ENCODE peak calls at places on chromosomes 4 and X, in six cellular contexts. P, F, O, Z, K and A are unnamed samples. For H3K4me1, the result is how much of the 10 kb centered on the place peaks cover.

GRCh38 chr4:142393127-142393526 is 453.0 kb downstream of the INPP4B start:
- DNase-seq in K (no peak), Z (no peak), O (no peak), F (no peak), P (no peak), A (no peak)

GRCh38 chr4:166622425-166622977 is 611.8 kb downstream of the SPOCK3 start:
- DNase-seq in P (no peak), O (no peak), Z (no peak), K (no peak), F (no peak), A (no peak)

GRCh38 chrX:16552546-16552945 is 97.4 kb upstream of the S100G start:
- DNase-seq in P (no peak), K (no peak), Z (no peak), O (no peak), F (no peak), A (no peak)

GRCh38 chrX:117987376-117987775 is 129.2 kb downstream of the KLHL13 start:
- DNase-seq in Z (no peak), F (no peak), P (no peak), O (no peak), K (no peak), A (no peak)

GRCh38 chr4:16226816-16227461 is 668 bp upstream of the TAPT1 start:
- DNase-seq in Z (peak), F (peak), P (peak), O (no peak), K (peak), A (peak)

GRCh38 chr4:147874109-147874508 is 142.2 kb downstream of the ARHGAP10 start:
- DNase-seq in F (no peak), P (no peak), Z (no peak), O (no peak), K (no peak), A (no peak)

GRCh38 chr4:71550220-71551190 is 211.7 kb downstream of the SLC4A4 start:
- DNase-seq in P (no peak), Z (peak), O (no peak), K (no peak), F (no peak), A (no peak)

GRCh38 chr4:176134670-176135069 is 60.7 kb downstream of the SPATA4 start:
- DNase-seq in O (no peak), F (no peak), Z (no peak), K (no peak), P (no peak), A (no peak)

GRCh38 chrX:105744291-105744690 is 78.0 kb upstream of the NRK start:
- DNase-seq in O (no peak), K (no peak), Z (no peak), F (no peak), P (no peak), A (no peak)

GRCh38 chr4:5572114-5572513 is 136.2 kb downstream of the EVC2 start:
- DNase-seq in P (no peak), K (no peak), O (no peak), Z (no peak), F (no peak), A (no peak)

GRCh38 chr4:89836031-89836777 is 757 bp downstream of the SNCA start:
- DNase-seq in O (no peak), K (peak), Z (no peak), P (peak), F (no peak), A (peak)

GRCh38 chrX:38341442-38341841 is 11.0 kb upstream of the OTC start:
- DNase-seq in F (no peak), Z (no peak), K (no peak), P (no peak), O (no peak), A (no peak)

GRCh38 chr4:163392328-163392727 is 48.6 kb downstream of the NPY5R start:
- DNase-seq in K (no peak), P (no peak), Z (no peak), F (no peak), O (no peak), A (no peak)

GRCh38 chr4:6308890-6309643 is 39.4 kb downstream of the WFS1 start:
- DNase-seq in O (no peak), K (no peak), F (no peak), Z (peak), P (no peak), A (peak)

GRCh38 chr4:108385076-108385475 is 216.3 kb upstream of the LEF1 start:
- DNase-seq in K (no peak), Z (no peak), P (no peak), F (no peak), O (no peak), A (no peak)

GRCh38 chrX:154526901-154527675 is 11.1 kb upstream of the FAM3A start:
- DNase-seq in K (peak), O (no peak), F (peak), Z (peak), P (peak), A (peak)

GRCh38 chr4:53929955-53930798 is 134.2 kb downstream of the CHIC2 start:
- DNase-seq in P (peak), Z (peak), F (peak), O (peak), K (peak), A (peak)

GRCh38 chrX:16931371-16931770 is 15.1 kb upstream of the REPS2 start:
- DNase-seq in Z (no peak), O (no peak), P (no peak), K (no peak), F (no peak), A (no peak)

GRCh38 chrX:48945517-48946348 is 11.7 kb downstream of the OTUD5 start:
- DNase-seq in Z (peak), K (peak), P (no peak), F (no peak), O (peak), A (peak)

GRCh38 chr4:8284391-8284790 is 14.8 kb downstream of the HTRA3 start:
- DNase-seq in O (no peak), F (no peak), Z (no peak), K (no peak), P (peak), A (no peak)

GRCh38 chrX:131264053-131264452 is 25.1 kb downstream of the IGSF1 start:
- DNase-seq in K (no peak), F (no peak), Z (no peak), P (no peak), O (no peak), A (no peak)

GRCh38 chr4:26368685-26369084 is 47.9 kb downstream of the RBPJ start:
- DNase-seq in Z (no peak), O (no peak), K (no peak), F (no peak), P (no peak), A (no peak)

GRCh38 chrX:155867821-155868220 is 13.3 kb upstream of the VAMP7 start:
- DNase-seq in Z (no peak), O (no peak), P (no peak), K (no peak), F (no peak), A (no peak)

GRCh38 chr4:24915121-24915922 is 2.5 kb upstream of the CCDC149 start:
- DNase-seq in Z (no peak), P (no peak), K (no peak), O (no peak), F (no peak), A (no peak)

GRCh38 chr4:120691106-120691505 is 231.4 kb downstream of the PRDM5 start:
- DNase-seq in P (no peak), F (no peak), O (no peak), Z (no peak), K (no peak), A (no peak)

GRCh38 chr4:98555798-98556445 is 102.5 kb downstream of the TSPAN5 start:
- DNase-seq in Z (no peak), K (no peak), P (no peak), F (no peak), O (no peak), A (no peak)

GRCh38 chr4:3344596-3344995 is 51.8 kb downstream of the RGS12 start:
- DNase-seq in P (no peak), Z (no peak), O (no peak), F (no peak), K (no peak), A (no peak)

GRCh38 chrX:150160656-150161055 is 202.5 kb upstream of the MAMLD1 start:
- DNase-seq in P (no peak), K (no peak), Z (no peak), O (no peak), F (no peak), A (no peak)

GRCh38 chr4:73317092-73317491 is 58.5 kb upstream of the ANKRD17 start:
- DNase-seq in Z (no peak), O (no peak), P (no peak), K (no peak), F (no peak), A (no peak)

DNA sequence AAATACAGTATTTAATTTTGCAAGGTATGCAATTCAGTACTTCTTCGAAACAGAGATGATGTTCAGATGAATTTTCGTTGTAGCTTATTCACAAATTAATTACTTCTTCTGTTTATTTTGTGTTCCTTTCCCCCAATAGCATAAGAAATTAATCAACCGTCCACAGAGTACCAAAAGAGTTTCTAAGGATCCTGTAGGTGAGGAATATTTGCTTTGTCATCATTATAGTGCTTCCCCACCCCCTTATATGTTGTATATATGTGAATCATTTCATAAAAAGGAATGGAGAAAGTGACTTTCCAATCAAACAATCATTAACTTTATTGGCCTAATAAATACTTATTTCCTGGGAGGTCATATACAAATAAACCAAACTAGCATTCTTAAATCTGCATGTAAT is 57.6 kb downstream of the DTHD1 start:
- DNase-seq in O (no peak), Z (no peak), K (no peak), P (no peak), F (no peak), A (no peak)
- H3K4me1 ChIP-seq in O (under half), Z (under half), K (under half), P (under half), F (under half), A (under half)

GRCh38 chrX:19760841-19761512 is 126.4 kb downstream of the SH3KBP1 start:
- DNase-seq in Z (no peak), P (no peak), O (no peak), K (no peak), F (no peak), A (no peak)
- H3K4me1 ChIP-seq in Z (under half), P (under half), O (under half), K (under half), F (under half), A (under half)

GRCh38 chr4:152146244-152146643 is 385.4 kb upstream of the GATB start:
- DNase-seq in F (no peak), P (no peak), Z (no peak), K (no peak), O (no peak), A (no peak)

GRCh38 chr4:152150214-152150613 is 385.7 kb downstream of the FBXW7 start:
- DNase-seq in O (no peak), P (no peak), Z (no peak), K (no peak), F (no peak), A (no peak)

GRCh38 chr4:152149734-152150133 is 386.2 kb downstream of the FBXW7 start:
- DNase-seq in P (no peak), K (no peak), F (no peak), Z (no peak), O (no peak), A (no peak)

DNA sequence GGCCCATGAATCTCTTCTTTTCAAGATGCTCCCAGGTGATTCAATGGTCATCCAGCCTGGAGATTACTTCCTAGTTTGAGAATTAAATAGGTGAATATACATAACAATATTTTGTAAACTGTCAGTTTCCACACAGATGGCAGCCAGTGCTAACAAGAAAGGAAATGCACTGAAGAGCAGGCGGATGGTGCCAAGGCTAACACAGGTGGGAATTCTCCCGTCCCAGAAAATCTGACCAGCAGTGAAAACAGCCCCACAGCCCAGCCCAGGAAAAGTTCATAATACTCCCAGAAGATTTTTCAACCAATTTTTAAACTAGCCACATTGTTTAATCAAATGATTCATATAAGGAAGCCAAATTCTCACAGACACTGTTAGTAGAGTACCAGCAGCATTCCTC is 387.2 kb upstream of the GATB start:
- DNase-seq in Z (no peak), K (no peak), P (no peak), O (no peak), F (no peak), A (no peak)
- H3K4me1 ChIP-seq in Z (under half), K (under half), P (under half), O (under half), F (under half), A (under half)

GRCh38 chrX:12950851-12951589 is 23.9 kb upstream of the TMSB4X start:
- DNase-seq in P (no peak), O (peak), F (no peak), Z (peak), K (peak), A (no peak)

GRCh38 chrX:12954981-12955380 is 19.9 kb upstream of the TMSB4X start:
- DNase-seq in K (no peak), F (no peak), Z (no peak), O (no peak), P (no peak), A (no peak)

GRCh38 chrX:12951590-12951965 is 23.3 kb upstream of the TMSB4X start:
- DNase-seq in Z (no peak), F (no peak), K (no peak), O (no peak), P (no peak), A (no peak)

GRCh38 chrX:12954376-12954775 is 20.5 kb upstream of the TMSB4X start:
- DNase-seq in K (no peak), Z (no peak), O (no peak), F (no peak), P (no peak), A (no peak)

GRCh38 chrX:12953420-12953819 is 21.5 kb upstream of the TMSB4X start:
- DNase-seq in P (no peak), F (no peak), Z (no peak), O (no peak), K (no peak), A (no peak)
- H3K4me1 ChIP-seq in P (under half), F (under half), Z (under half), O (half or more), K (under half), A (under half)

DNA sequence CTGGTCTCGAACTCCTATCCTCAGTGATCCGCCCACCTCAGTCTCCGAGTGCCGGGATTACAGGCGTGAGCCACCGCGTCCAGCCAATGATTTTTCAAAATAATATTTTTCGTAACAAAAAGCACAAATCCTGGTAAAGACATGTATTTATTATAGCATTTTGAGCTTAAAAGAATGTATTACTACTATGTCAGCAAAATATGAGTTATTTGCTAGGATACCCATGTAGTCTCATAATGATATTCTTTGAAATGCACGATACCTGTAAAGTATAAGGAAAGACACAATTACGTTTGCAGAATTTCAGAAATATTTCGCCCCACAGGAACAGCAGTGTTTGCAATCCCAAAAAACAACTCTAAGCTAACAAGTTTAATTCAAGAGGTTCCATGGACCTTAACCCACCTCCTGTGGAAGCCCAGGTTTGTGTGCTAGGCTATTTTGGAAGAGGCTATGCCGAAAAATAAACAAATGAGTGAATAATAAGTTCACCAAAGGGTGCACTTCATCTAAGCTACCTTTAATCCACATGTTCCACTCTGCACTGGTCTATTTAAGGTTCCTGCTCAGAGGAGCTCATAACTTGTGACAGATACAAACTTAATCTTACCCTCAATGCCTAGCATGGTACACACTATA is 5.2 kb downstream of the FRYL start:
- DNase-seq in P (no peak), Z (no peak), F (no peak), K (no peak), O (no peak), A (no peak)
- H3K4me1 ChIP-seq in P (under half), Z (under half), F (under half), K (under half), O (half or more), A (under half)

DNA sequence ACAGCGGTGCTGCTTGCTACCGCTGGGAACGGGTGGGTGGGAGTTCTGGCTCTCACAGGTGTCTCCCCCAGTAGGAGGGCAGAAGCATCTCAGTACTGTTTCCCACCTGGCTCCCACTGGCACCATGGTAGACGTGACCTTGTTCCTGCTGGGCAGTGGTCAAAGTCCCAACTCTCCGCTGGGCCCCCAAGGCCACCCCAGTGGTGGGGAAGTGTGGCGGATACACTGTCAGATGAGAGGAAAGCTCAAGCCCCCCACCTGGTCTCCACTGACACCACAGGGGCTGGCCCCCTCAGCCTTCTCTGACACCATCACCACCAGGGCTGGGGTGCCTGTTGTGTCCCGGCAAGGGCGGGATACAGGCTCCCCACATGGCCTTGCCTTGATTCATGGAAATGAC is 24.6 kb downstream of the LETM1 start:
- DNase-seq in O (no peak), K (no peak), P (no peak), F (no peak), Z (no peak), A (no peak)
- H3K4me1 ChIP-seq in O (under half), K (under half), P (under half), F (under half), Z (under half), A (under half)